ENCODE peak calls at places on chromosomes 13 and 19, in seven cellular contexts. B is K562, U is HCT116, E is GM12878, G is HepG2, I is SK-N-SH, Z is H1. N is an unnamed sample.
A peak's percentile ranks its signal among the peaks of the same experiment; 100 is the strongest.

GRCh38 chr13:87331178-87331577 is 340.0 kb upstream of the SLITRK5 start:
- DNase-seq in G (no peak), Z (no peak), U (no peak), E (no peak), I (no peak), B (no peak), N (peak; percentile 64)

GRCh38 chr13:90984737-90985136 is 362.8 kb upstream of the MIR17HG start:
- DNase-seq in U (no peak), B (no peak), I (no peak), E (no peak), Z (no peak), G (no peak), N (peak; percentile 18)

GRCh38 chr13:43720780-43721397 is 65.9 kb downstream of the ENOX1 start:
- DNase-seq in E (no peak), B (no peak), I (no peak), U (no peak), G (no peak), Z (no peak), N (no peak)

GRCh38 chr13:46265292-46265691 is 53.6 kb downstream of the LRRC63 start:
- DNase-seq in U (no peak), G (no peak), I (no peak), B (no peak), E (no peak), Z (no peak), N (no peak)

GRCh38 chr19:17687141-17687856 is 855 bp downstream of the UNC13A start:
- DNase-seq in G (no peak), B (no peak), I (peak; percentile 72), U (no peak), E (no peak), Z (peak; percentile 73), N (no peak)

GRCh38 chr13:34942732-34943674 is 933 bp downstream of the NBEA start:
- DNase-seq in B (no peak), U (no peak), I (peak; percentile 69), G (no peak), Z (peak; percentile 63), E (no peak), N (peak; percentile 59)

GRCh38 chr13:51906581-51906980 is 44.8 kb downstream of the CCDC70 start:
- DNase-seq in I (peak; percentile 68), G (peak; percentile 18), B (no peak), E (no peak), Z (no peak), U (no peak), N (peak; percentile 56)

GRCh38 chr19:1069009-1069779 is 2.2 kb downstream of the ARHGAP45 start:
- DNase-seq in U (no peak), Z (no peak), B (no peak), G (no peak), I (no peak), E (no peak), N (no peak)

GRCh38 chr19:43430142-43430710 is 15.5 kb downstream of the TEX101 start:
- DNase-seq in I (no peak), G (no peak), E (no peak), U (no peak), B (no peak), Z (no peak), N (no peak)

GRCh38 chr19:16373539-16373938 is 48.9 kb downstream of the KLF2 start:
- DNase-seq in B (no peak), Z (no peak), U (no peak), E (no peak), G (peak; percentile 70), I (no peak), N (no peak)

GRCh38 chr13:25771641-25772478 is 280.0 kb downstream of the SHISA2 start:
- DNase-seq in I (no peak), U (no peak), Z (no peak), G (no peak), B (no peak), E (no peak), N (no peak)

GRCh38 chr13:47837104-47837880 is 163.8 kb downstream of the SUCLA2 start:
- DNase-seq in B (no peak), G (no peak), I (no peak), U (no peak), E (no peak), Z (no peak), N (no peak)

GRCh38 chr13:43905435-43906031 is 25.8 kb downstream of the LACC1 start:
- DNase-seq in Z (no peak), G (peak; percentile 55), U (peak; percentile 58), B (peak; percentile 22), E (no peak), I (peak; percentile 63), N (peak; percentile 23)

GRCh38 chr19:8575467-8575997 is 1.7 kb downstream of the MYO1F start:
- DNase-seq in G (no peak), E (no peak), U (no peak), I (no peak), Z (no peak), B (no peak), N (no peak)

GRCh38 chr13:39527961-39528720 is 74.9 kb downstream of the LHFPL6 start:
- DNase-seq in B (no peak), I (peak; percentile 10), Z (no peak), G (no peak), U (peak; percentile 18), E (no peak), N (peak; percentile 12)

GRCh38 chr19:57078802-57079201 is 41.0 kb upstream of the USP29 start:
- DNase-seq in B (no peak), E (no peak), Z (no peak), G (peak; percentile 35), U (no peak), I (no peak), N (no peak)

GRCh38 chr13:48401480-48401879 is 11.4 kb downstream of the LPAR6 start:
- DNase-seq in G (no peak), U (no peak), B (no peak), E (no peak), Z (no peak), I (no peak), N (no peak)

GRCh38 chr19:23294141-23294540 is 43.9 kb upstream of the ZNF724 start:
- DNase-seq in E (no peak), G (no peak), B (no peak), U (no peak), Z (no peak), I (no peak), N (no peak)

GRCh38 chr13:113325779-113326178 is 28.7 kb downstream of the LAMP1 start:
- DNase-seq in G (no peak), B (no peak), U (no peak), Z (no peak), I (no peak), E (no peak), N (no peak)

GRCh38 chr13:44093607-44094583 is 214.2 kb downstream of the LACC1 start:
- DNase-seq in E (no peak), B (no peak), I (no peak), U (no peak), G (no peak), Z (no peak), N (no peak)

GRCh38 chr13:105991622-105992254 is 543.7 kb downstream of the EFNB2 start:
- DNase-seq in Z (no peak), G (no peak), U (no peak), I (no peak), B (no peak), E (no peak), N (peak; percentile 63)

GRCh38 chr13:50365683-50366391 is 350.6 kb downstream of the KCNRG start:
- DNase-seq in E (peak; percentile 67), Z (no peak), I (no peak), B (no peak), U (no peak), G (peak; percentile 61), N (peak; percentile 75)

GRCh38 chr19:2242092-2242537 is 5.5 kb downstream of the SF3A2 start:
- DNase-seq in U (no peak), I (no peak), B (no peak), E (no peak), G (peak; percentile 77), Z (no peak), N (no peak)
- TF ChIP-seq JUND in U (no peak), I (no peak), B (no peak), E (no peak), G (no peak), Z (no peak), N (no peak)

GRCh38 chr19:13880059-13880672 is 3.2 kb downstream of the NANOS3 start:
- DNase-seq in E (peak; percentile 84), U (peak; percentile 91), I (peak; percentile 98), Z (peak; percentile 100), B (peak; percentile 96), G (peak; percentile 85), N (peak; percentile 87)

GRCh38 chr19:13881692-13882418 is 4.9 kb downstream of the NANOS3 start:
- DNase-seq in I (no peak), G (no peak), Z (no peak), B (no peak), U (no peak), E (no peak), N (no peak)

GRCh38 chr19:13882419-13882795 is 5.5 kb downstream of the NANOS3 start:
- DNase-seq in Z (no peak), G (no peak), E (no peak), I (no peak), U (no peak), B (no peak), N (no peak)

GRCh38 chr19:13882841-13883240 is 5.9 kb downstream of the NANOS3 start:
- DNase-seq in E (no peak), B (no peak), U (no peak), I (peak; percentile 12), Z (no peak), G (no peak), N (no peak)

GRCh38 chr19:13881231-13881691 is 4.3 kb downstream of the NANOS3 start:
- DNase-seq in G (peak; percentile 45), Z (no peak), B (no peak), I (peak; percentile 71), U (no peak), E (no peak), N (no peak)
- TF ChIP-seq JUND in G (no peak), Z (no peak), B (no peak), I (no peak), U (no peak), E (no peak), N (no peak)

GRCh38 chr19:12484371-12485322 is at the start of gene ZNF709:
- DNase-seq in Z (peak; percentile 98), G (peak; percentile 86), I (peak; percentile 95), U (no peak), E (peak; percentile 78), B (peak; percentile 90), N (peak; percentile 72)
- TF ChIP-seq JUND in Z (no peak), G (no peak), I (no peak), U (no peak), E (no peak), B (no peak), N (no peak)

GRCh38 chr13:67619987-67620386 is 389.9 kb upstream of the PCDH9 start:
- DNase-seq in I (no peak), B (no peak), E (no peak), G (no peak), U (no peak), Z (no peak), N (no peak)

GRCh38 chr13:67614577-67614976 is 384.4 kb upstream of the PCDH9 start:
- DNase-seq in I (no peak), Z (no peak), B (no peak), E (no peak), U (no peak), G (no peak), N (no peak)

GRCh38 chr13:67619346-67619745 is 389.2 kb upstream of the PCDH9 start:
- DNase-seq in G (no peak), B (no peak), U (no peak), E (no peak), Z (no peak), I (no peak), N (no peak)

DNA sequence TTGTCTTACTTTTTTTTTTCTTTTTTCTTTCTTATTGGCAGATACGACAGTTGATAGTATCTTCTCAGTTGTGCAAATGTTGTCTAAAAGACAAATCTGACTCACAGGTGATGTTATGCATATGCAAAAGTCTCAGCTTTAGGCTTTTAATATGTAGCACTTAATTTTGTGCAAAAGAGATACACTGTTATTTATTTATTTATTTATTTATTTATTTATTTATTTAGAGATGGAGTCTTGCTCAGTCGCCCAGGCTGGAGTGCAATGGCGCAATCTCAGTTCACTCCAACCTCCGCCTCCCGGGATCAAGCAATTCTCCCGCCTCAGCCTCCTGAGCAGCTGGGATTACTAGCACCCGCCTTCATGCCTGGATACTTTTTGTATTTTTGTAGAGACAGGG is 383.9 kb upstream of the PCDH9 start:
- DNase-seq in U (no peak), G (no peak), Z (no peak), I (no peak), E (no peak), B (no peak), N (no peak)
- TF ChIP-seq JUND in U (no peak), G (no peak), Z (no peak), I (no peak), E (no peak), B (no peak), N (no peak)